ENCODE peak calls at places on chromosomes 13 and 19, in nine cellular contexts. K is fibroblast of pulmonary artery; R is epithelial cell of esophagus; O is stimulated activated CD8-positive, alpha-beta memory T cell treated with anti-CD3 and anti-CD28 coated beads, Interleukin-4, amount 100 ng/mL, for 1 hour; T is smooth muscle cell of the brain vasculature; H is astrocyte of the spinal cord; X is mucosa of descending colon; Y is NCI-H2081; Z is choroid plexus epithelial cell. M is an unnamed sample.

GRCh38 chr13:46134961-46135522 is 30.2 kb upstream of the CPB2 start:
- DNase-seq in X (no peak), H (peak), K (no peak), Y (peak), T (no peak), O (no peak), Z (peak), R (peak), M (peak)

GRCh38 chr13:93984070-93984469 is 495.4 kb downstream of the DCT start:
- DNase-seq in T (no peak), R (no peak), O (no peak), K (no peak), X (no peak), Z (no peak), Y (no peak), H (no peak), M (no peak)

GRCh38 chr19:38975861-38976271 is 324 bp upstream of the FBXO17 start:
- DNase-seq in Z (peak), Y (no peak), O (no peak), T (no peak), K (peak), X (no peak), R (peak), H (peak), M (no peak)

GRCh38 chr13:46665243-46665629 is 112.3 kb downstream of the LRCH1 start:
- DNase-seq in R (no peak), K (no peak), Y (no peak), X (no peak), T (no peak), H (no peak), Z (no peak), O (no peak), M (no peak)

GRCh38 chr19:28710278-28710677 is 502.7 kb downstream of the UQCRFS1 start:
- DNase-seq in O (no peak), T (peak), Y (peak), R (peak), K (peak), Z (peak), H (peak), X (no peak), M (no peak)

GRCh38 chr13:65638572-65639168 is 1591.5 kb downstream of the PCDH9 start:
- DNase-seq in X (no peak), R (peak), H (peak), O (no peak), Z (peak), Y (peak), T (peak), K (peak), M (no peak)

GRCh38 chr19:1774999-1775772 is 21.9 kb downstream of the ONECUT3 start:
- DNase-seq in Z (peak), T (no peak), X (no peak), O (no peak), H (no peak), Y (no peak), R (no peak), K (no peak), M (no peak)

GRCh38 chr13:107461751-107462150 is 753.6 kb downstream of the LIG4 start:
- DNase-seq in R (no peak), O (no peak), H (peak), T (peak), Z (peak), K (peak), Y (peak), X (no peak), M (no peak)

GRCh38 chr19:33350538-33351309 is 22.8 kb upstream of the CEBPG start:
- DNase-seq in Z (peak), T (no peak), H (peak), X (no peak), Y (no peak), O (no peak), K (peak), R (peak), M (no peak)

GRCh38 chr13:70544706-70545105 is 436.5 kb upstream of the KLHL1 start:
- DNase-seq in R (no peak), Y (no peak), H (no peak), T (no peak), Z (no peak), X (no peak), O (no peak), K (no peak), M (no peak)

GRCh38 chr13:108961542-108962125 is 332.2 kb downstream of the MYO16 start:
- DNase-seq in H (peak), Z (peak), Y (peak), R (peak), T (no peak), O (no peak), K (peak), X (no peak), M (no peak)

GRCh38 chr19:43305642-43306041 is 36.3 kb upstream of the PSG9 start:
- DNase-seq in R (no peak), Y (no peak), X (no peak), K (no peak), H (no peak), O (no peak), Z (no peak), T (no peak), M (no peak)

GRCh38 chr19:52660981-52661380 is 22.8 kb upstream of the ZNF83 start:
- DNase-seq in T (no peak), O (no peak), Y (no peak), X (no peak), K (no peak), Z (peak), H (peak), R (no peak), M (no peak)

GRCh38 chr13:91045351-91046034 is 302.0 kb upstream of the MIR17HG start:
- DNase-seq in H (peak), K (peak), X (no peak), Z (peak), Y (peak), R (peak), O (no peak), T (no peak), M (no peak)

GRCh38 chr19:39333507-39333906 is 2.3 kb downstream of the GMFG start:
- DNase-seq in K (no peak), R (no peak), H (no peak), O (no peak), Y (no peak), T (no peak), Z (no peak), X (no peak), M (no peak)

GRCh38 chr13:66995366-66995663 is 234.8 kb downstream of the PCDH9 start:
- DNase-seq in X (no peak), O (no peak), T (no peak), Y (no peak), Z (no peak), K (no peak), H (no peak), R (no peak), M (no peak)

GRCh38 chr19:38759590-38760003 is 13.7 kb downstream of the LGALS7 start:
- DNase-seq in T (no peak), O (no peak), H (no peak), R (no peak), K (no peak), Y (no peak), Z (no peak), X (no peak), M (no peak)